ENCODE peak calls at places on chromosomes 2 and 18, in eight cellular contexts. V is T-cell; Z is effector memory CD8-positive, alpha-beta T cell; Y is CD8-positive, alpha-beta T cell; E is adipocyte; A is cardiac fibroblast; N is cardiac muscle cell; M is endothelial cell. S is an unnamed sample.

GRCh38 chr2:240247868-240248820 is 107.7 kb upstream of the OTOS start:
- DNase-seq in V (no peak), Z (no peak), Y (no peak), E (no peak), A (no peak), N (no peak), M (no peak), S (no peak)

GRCh38 chr18:41703744-41704530 is 251.1 kb upstream of the PIK3C3 start:
- DNase-seq in V (no peak), Z (no peak), Y (no peak), E (peak), A (peak), N (no peak), M (no peak), S (no peak)

GRCh38 chr2:112031916-112032582 is 23.0 kb upstream of the TMEM87B start:
- DNase-seq in V (no peak), Z (no peak), Y (no peak), E (peak), A (peak), N (peak), M (no peak), S (no peak)

GRCh38 chr2:207937818-207938217 is 87.5 kb downstream of the PLEKHM3 start:
- DNase-seq in V (no peak), Z (no peak), Y (no peak), E (peak), A (peak), N (no peak), M (no peak), S (no peak)

GRCh38 chr2:169285528-169285927 is 76.8 kb downstream of the LRP2 start:
- DNase-seq in V (no peak), Z (no peak), Y (no peak), E (no peak), A (no peak), N (no peak), M (no peak), S (no peak)

GRCh38 chr2:130743278-130743677 is 12.1 kb upstream of the AMER3 start:
- DNase-seq in V (no peak), Z (no peak), Y (no peak), E (no peak), A (no peak), N (no peak), M (no peak), S (no peak)

GRCh38 chr2:220837226-220837625 is 734.9 kb downstream of the EPHA4 start:
- DNase-seq in V (no peak), Z (no peak), Y (no peak), E (no peak), A (no peak), N (peak), M (no peak), S (no peak)

GRCh38 chr2:213227458-213227857 is 56.8 kb upstream of the SPAG16 start:
- DNase-seq in V (no peak), Z (no peak), Y (no peak), E (no peak), A (no peak), N (no peak), M (no peak), S (no peak)

GRCh38 chr2:62229082-62229620 is 33.2 kb downstream of the B3GNT2 start:
- DNase-seq in V (no peak), Z (no peak), Y (no peak), E (no peak), A (no peak), N (no peak), M (no peak), S (no peak)

GRCh38 chr2:177668617-177669016 is 276.0 kb downstream of the AGPS start:
- DNase-seq in V (no peak), Z (no peak), Y (no peak), E (no peak), A (no peak), N (no peak), M (no peak), S (no peak)

GRCh38 chr2:129709030-129709955 is 270.2 kb upstream of the RAB6C start:
- DNase-seq in V (no peak), Z (no peak), Y (no peak), E (no peak), A (no peak), N (no peak), M (no peak), S (no peak)

GRCh38 chr2:63790913-63791312 is 50.8 kb upstream of the UGP2 start:
- DNase-seq in V (no peak), Z (no peak), Y (no peak), E (peak), A (peak), N (no peak), M (no peak), S (no peak)

S was measured in T-helper 9 cell.